ENCODE peak calls at places on chromosomes 11 and 22, in four cellular contexts. S is ovary, O is psoas muscle, M is transverse colon. E is an unnamed sample.

GRCh38 chr11:1012740-1013627 is 23.5 kb downstream of the MUC6 start:
- DNase-seq in S (no peak), O (no peak), M (no peak), E (peak; percentile 58)

GRCh38 chr11:14873632-14874031 is 18.4 kb downstream of the CYP2R1 start:
- DNase-seq in S (no peak), O (no peak), M (no peak), E (no peak)

GRCh38 chr22:37498289-37498909 is 12.2 kb upstream of the MFNG start:
- DNase-seq in S (no peak), O (no peak), M (peak; percentile 80), E (peak; percentile 86)

GRCh38 chr11:104898685-104899013 is 389 bp upstream of the CASP12 start:
- DNase-seq in S (no peak), O (no peak), M (no peak), E (no peak)

GRCh38 chr11:62876712-62877111 is 4.0 kb upstream of the SLC3A2 start:
- DNase-seq in S (no peak), O (no peak), M (no peak), E (no peak)

GRCh38 chr22:36435516-36436415 is 45.7 kb downstream of the TXN2 start:
- DNase-seq in S (no peak), O (no peak), M (peak; percentile 84), E (no peak)

GRCh38 chr11:36358436-36358835 is 62.3 kb downstream of the PRR5L start:
- DNase-seq in S (no peak), O (no peak), M (no peak), E (no peak)

GRCh38 chr11:108670381-108670930 is 5.6 kb downstream of the DDX10 start:
- DNase-seq in S (no peak), O (no peak), M (no peak), E (no peak)

GRCh38 chr11:126391286-126391954 is 35.9 kb downstream of the ST3GAL4 start:
- DNase-seq in S (peak; percentile 33), O (no peak), M (no peak), E (no peak)

GRCh38 chr11:66462911-66463310 is 3.8 kb upstream of the PELI3 start:
- DNase-seq in S (no peak), O (no peak), M (no peak), E (no peak)

GRCh38 chr22:24029304-24029703 is 18.2 kb downstream of the CABIN1 start:
- DNase-seq in S (no peak), O (no peak), M (no peak), E (no peak)

GRCh38 chr11:70183483-70184176 is 19.5 kb upstream of the FADD start:
- DNase-seq in S (no peak), O (no peak), M (no peak), E (no peak)

GRCh38 chr11:6635082-6635932 is 16.1 kb upstream of the TPP1 start:
- DNase-seq in S (peak; percentile 71), O (peak; percentile 81), M (peak; percentile 49), E (no peak)

GRCh38 chr11:60899977-60900376 is 6.4 kb downstream of the PRPF19 start:
- DNase-seq in S (no peak), O (no peak), M (no peak), E (no peak)

GRCh38 chr22:33380789-33381530 is 322.8 kb upstream of the SYN3 start:
- DNase-seq in S (no peak), O (no peak), M (no peak), E (no peak)

GRCh38 chr22:27786253-27786898 is 15.2 kb downstream of the MN1 start:
- DNase-seq in S (no peak), O (no peak), M (no peak), E (no peak)

GRCh38 chr11:118084247-118084646 is 2.5 kb downstream of the SMIM35 start:
- DNase-seq in S (no peak), O (peak; percentile 59), M (peak; percentile 48), E (no peak)

GRCh38 chr11:115141221-115141620 is 363.0 kb downstream of the CADM1 start:
- DNase-seq in S (no peak), O (no peak), M (no peak), E (no peak)

GRCh38 chr11:119421941-119422504 is 949 bp downstream of the THY1 start:
- DNase-seq in S (no peak), O (no peak), M (no peak), E (peak; percentile 81)

GRCh38 chr11:121722431-121723256 is 269.9 kb upstream of the SORL1-AS1 start:
- DNase-seq in S (peak; percentile 93), O (peak; percentile 79), M (peak; percentile 47), E (peak; percentile 71)

GRCh38 chr22:17167486-17167885 is 8.4 kb upstream of the HDHD5 start:
- DNase-seq in S (peak; percentile 59), O (peak; percentile 88), M (no peak), E (no peak)

GRCh38 chr22:30705710-30706651 is 11.3 kb downstream of the OSBP2 start:
- DNase-seq in S (no peak), O (no peak), M (peak; percentile 22), E (no peak)

GRCh38 chr11:123145661-123146060 is 49.4 kb downstream of the CLMP start:
- DNase-seq in S (peak; percentile 42), O (no peak), M (no peak), E (no peak)

GRCh38 chr11:59879534-59879933 is 952 bp downstream of the OOSP3 start:
- DNase-seq in S (no peak), O (no peak), M (no peak), E (no peak)

GRCh38 chr22:45671051-45671782 is 417 bp upstream of the ATXN10 start:
- DNase-seq in S (peak; percentile 46), O (peak; percentile 55), M (peak; percentile 16), E (peak; percentile 19)

GRCh38 chr11:78019808-78020207 is 3.3 kb downstream of the KCTD14 start:
- DNase-seq in S (no peak), O (no peak), M (no peak), E (no peak)

GRCh38 chr22:49033616-49034015 is 794.1 kb downstream of the BRD1 start:
- DNase-seq in S (no peak), O (peak; percentile 26), M (no peak), E (no peak)

GRCh38 chr22:30979932-30980331 is 10.9 kb downstream of the TUG1 start:
- DNase-seq in S (no peak), O (no peak), M (no peak), E (no peak)

GRCh38 chr22:39241632-39242388 is 3.0 kb downstream of the PDGFB start:
- DNase-seq in S (no peak), O (no peak), M (no peak), E (no peak)

GRCh38 chr11:40722179-40722795 is 737.2 kb downstream of the LRRC4C start:
- DNase-seq in S (no peak), O (no peak), M (no peak), E (no peak)

GRCh38 chr11:119273721-119274120 is 43.2 kb downstream of the MCAM start:
- DNase-seq in S (no peak), O (no peak), M (no peak), E (no peak)

GRCh38 chr11:108224908-108225786 is 2.3 kb downstream of the ATM start:
- DNase-seq in S (no peak), O (no peak), M (no peak), E (peak; percentile 18)

GRCh38 chr22:18110194-18110943 is at the start of gene TUBA8:
- DNase-seq in S (peak; percentile 70), O (peak; percentile 89), M (peak; percentile 25), E (no peak)

GRCh38 chr11:45662665-45663485 is 2.5 kb downstream of the CHST1 start:
- DNase-seq in S (peak; percentile 45), O (no peak), M (no peak), E (no peak)

GRCh38 chr22:42585096-42585495 is 29.6 kb downstream of the POLDIP3 start:
- DNase-seq in S (no peak), O (no peak), M (no peak), E (no peak)

GRCh38 chr11:2098691-2099522 is 40.3 kb downstream of the IGF2 start:
- DNase-seq in S (peak; percentile 51), O (peak; percentile 56), M (no peak), E (peak; percentile 76)
- H3K4me1 ChIP-seq in S (peaks cover 18% of the 10 kb centered on the region), O (peaks cover 12% of the 10 kb centered on the region), M (peaks cover 4% of the 10 kb centered on the region), E (peaks cover 49% of the 10 kb centered on the region)

GRCh38 chr11:71483689-71484088 is 30.7 kb downstream of the NADSYN1 start:
- DNase-seq in S (no peak), O (no peak), M (no peak), E (no peak)

GRCh38 chr11:71484248-71485062 is 31.5 kb downstream of the NADSYN1 start:
- DNase-seq in S (no peak), O (no peak), M (no peak), E (no peak)

GRCh38 chr11:71482216-71482615 is 29.2 kb downstream of the NADSYN1 start:
- DNase-seq in S (no peak), O (no peak), M (no peak), E (peak; percentile 57)

GRCh38 chr11:71481101-71481960 is 28.3 kb downstream of the NADSYN1 start:
- DNase-seq in S (no peak), O (no peak), M (no peak), E (no peak)

DNA sequence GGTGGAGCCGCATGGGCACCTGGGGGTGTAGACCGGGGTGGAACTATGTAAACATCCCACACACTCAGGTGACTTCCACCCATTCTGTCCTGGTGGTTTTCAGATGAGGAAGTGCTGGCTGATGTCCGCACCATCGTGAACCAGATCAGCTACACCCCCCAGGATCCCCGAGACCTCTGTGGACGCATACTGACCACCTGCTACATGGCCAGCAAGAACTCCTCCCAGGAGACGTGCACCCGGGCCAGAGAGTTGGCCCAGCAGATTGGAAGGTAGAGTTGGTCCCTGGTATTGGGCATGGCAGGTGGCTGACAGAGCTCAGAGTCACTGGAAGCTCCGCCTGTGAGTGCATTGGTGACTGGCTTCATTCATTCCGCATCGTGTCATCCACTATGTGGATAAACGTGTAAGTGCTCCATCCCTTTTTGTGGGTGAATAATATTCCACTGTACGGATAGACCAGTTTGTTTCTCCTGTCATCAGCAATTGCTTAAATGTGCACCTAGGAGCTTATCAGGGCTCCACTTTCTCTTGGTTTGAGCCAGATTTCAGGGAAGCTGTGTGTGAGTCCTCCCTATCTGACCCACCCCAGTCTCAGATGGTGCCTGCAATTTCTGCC is 29.9 kb downstream of the NADSYN1 start:
- DNase-seq in S (no peak), O (no peak), M (no peak), E (no peak)
- TF ChIP-seq CTCF in S (no peak), O (no peak), M (no peak), E (no peak)

GRCh38 chr22:22005945-22006595 is 23.5 kb upstream of the TOP3B start:
- DNase-seq in S (no peak), O (no peak), M (no peak), E (no peak)
- H3K27me3 ChIP-seq in S (no peaks in the 10 kb centered on the region), O (peaks cover 1% of the 10 kb centered on the region), M (peaks cover 6% of the 10 kb centered on the region), E (no peaks in the 10 kb centered on the region)

DNA sequence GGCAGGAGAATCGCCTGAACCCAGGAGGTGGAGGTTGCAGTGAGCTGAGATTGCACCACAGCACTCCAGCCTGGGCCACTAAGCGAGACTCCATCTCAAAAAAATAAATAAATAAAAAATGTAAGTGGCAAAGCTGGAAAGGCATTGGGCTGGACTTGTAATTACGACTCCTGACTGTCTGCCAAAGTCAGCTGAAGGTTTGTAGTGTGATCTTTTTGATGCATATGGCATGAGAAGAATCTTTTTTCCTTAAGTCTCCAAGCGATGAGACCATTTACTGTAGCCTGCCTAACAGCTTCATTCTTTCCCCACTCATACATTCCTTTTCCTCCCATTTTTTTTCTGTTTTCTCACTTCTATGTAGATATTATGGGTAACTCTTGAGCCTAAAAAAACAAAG is 24.8 kb downstream of the CTNND1 start:
- DNase-seq in S (no peak), O (no peak), M (no peak), E (no peak)
- H3K4me1 ChIP-seq in S (peaks cover 16% of the 10 kb centered on the region), O (peaks cover 31% of the 10 kb centered on the region), M (peaks cover 96% of the 10 kb centered on the region), E (peaks cover 83% of the 10 kb centered on the region)

GRCh38 chr11:72787262-72788104 is 6.4 kb downstream of the STARD10 start:
- DNase-seq in S (no peak), O (no peak), M (peak; percentile 72), E (no peak)
- TF ChIP-seq CTCF in S (no peak), O (no peak), M (peak; percentile 25), E (peak; percentile 36)